ENCODE peak calls at places on chromosomes 7 and 10, in six cellular contexts. G, T, N, K, D and S are unnamed samples.
A peak's percentile ranks its signal among the peaks of the same experiment; 100 is the strongest.

GRCh38 chr10:120048358-120048757 is 155.8 kb downstream of the SEC23IP start:
- DNase-seq in G (no peak), T (no peak), N (peak; percentile 84), K (no peak), D (no peak), S (no peak)

GRCh38 chr10:69069090-69070042 is 18.5 kb upstream of the SRGN start:
- DNase-seq in G (peak; percentile 26), T (no peak), N (no peak), K (peak; percentile 79), D (no peak), S (no peak)

GRCh38 chr7:113207441-113207840 is 89.1 kb upstream of the SMIM30 start:
- DNase-seq in G (no peak), T (no peak), N (no peak), K (no peak), D (no peak), S (no peak)

GRCh38 chr10:122263971-122264370 is 7.1 kb upstream of the BTBD16 start:
- DNase-seq in G (no peak), T (no peak), N (peak; percentile 53), K (peak; percentile 89), D (peak; percentile 89), S (peak; percentile 32)

GRCh38 chr7:116971869-116972268 is 18.6 kb downstream of the ST7 start:
- DNase-seq in G (no peak), T (no peak), N (no peak), K (no peak), D (no peak), S (no peak)

GRCh38 chr10:77479586-77479985 is 158.0 kb downstream of the KCNMA1 start:
- DNase-seq in G (no peak), T (no peak), N (no peak), K (no peak), D (no peak), S (no peak)

GRCh38 chr10:26112532-26112931 is 104.0 kb upstream of the GAD2 start:
- DNase-seq in G (no peak), T (no peak), N (no peak), K (no peak), D (no peak), S (peak; percentile 52)

GRCh38 chr10:48506147-48506917 is 98.5 kb downstream of the ARHGAP22 start:
- DNase-seq in G (peak; percentile 11), T (no peak), N (peak; percentile 48), K (peak; percentile 53), D (peak; percentile 31), S (no peak)

GRCh38 chr7:138049505-138050116 is 26.6 kb upstream of the AKR1D1 start:
- DNase-seq in G (no peak), T (no peak), N (no peak), K (no peak), D (no peak), S (no peak)

GRCh38 chr7:150890853-150891584 is 38.7 kb downstream of the AOC1 start:
- DNase-seq in G (no peak), T (no peak), N (no peak), K (no peak), D (no peak), S (no peak)

GRCh38 chr10:113539789-113540188 is 13.1 kb upstream of the HABP2 start:
- DNase-seq in G (no peak), T (no peak), N (peak; percentile 47), K (no peak), D (peak; percentile 58), S (no peak)

GRCh38 chr10:101166430-101166829 is 35.3 kb downstream of the TLX1 start:
- DNase-seq in G (no peak), T (no peak), N (no peak), K (no peak), D (no peak), S (no peak)

GRCh38 chr7:93359520-93360198 is 127.5 kb downstream of the VPS50 start:
- DNase-seq in G (no peak), T (no peak), N (no peak), K (no peak), D (no peak), S (no peak)

GRCh38 chr10:29136401-29136800 is 152.5 kb upstream of the LYZL1 start:
- DNase-seq in G (no peak), T (no peak), N (peak; percentile 20), K (peak; percentile 94), D (no peak), S (no peak)

GRCh38 chr10:117921421-117921820 is 125.3 kb downstream of the RAB11FIP2 start:
- DNase-seq in G (no peak), T (no peak), N (no peak), K (no peak), D (no peak), S (no peak)

GRCh38 chr10:131452926-131453771 is 141.6 kb upstream of the TCERG1L start:
- DNase-seq in G (peak; percentile 48), T (peak; percentile 41), N (no peak), K (no peak), D (no peak), S (no peak)

GRCh38 chr7:665251-665650 is 61.2 kb upstream of the DNAAF5 start:
- DNase-seq in G (peak; percentile 49), T (no peak), N (no peak), K (peak; percentile 78), D (peak; percentile 38), S (no peak)

GRCh38 chr7:155450558-155450827 is 7.4 kb upstream of the EN2 start:
- DNase-seq in G (no peak), T (no peak), N (no peak), K (no peak), D (no peak), S (no peak)

GRCh38 chr10:3148994-3149393 is 23.6 kb downstream of the PITRM1 start:
- DNase-seq in G (no peak), T (no peak), N (no peak), K (no peak), D (no peak), S (no peak)